ENCODE peak calls at places on chromosomes 3 and 15, in six cellular contexts. H is ovary; U is gastrocnemius medialis; F is neural progenitor cell; T is CD8-positive, alpha-beta T cell; X is AG04450. K is an unnamed sample.

GRCh38 chr3:77524467-77524866 is 484.6 kb downstream of the ROBO2 start:
- DNase-seq in X (no peak), F (peak), H (no peak), U (no peak), T (no peak), K (no peak)

GRCh38 chr3:185330644-185331043 is 32.3 kb upstream of the MAP3K13 start:
- DNase-seq in H (no peak), U (no peak), X (no peak), F (no peak), T (no peak), K (no peak)

GRCh38 chr3:71723452-71724170 is 1.6 kb downstream of the EIF4E3 start:
- DNase-seq in H (no peak), X (no peak), U (no peak), F (no peak), T (peak), K (no peak)

GRCh38 chr3:105195260-105195659 is 171.4 kb upstream of the ALCAM start:
- DNase-seq in X (no peak), T (no peak), F (no peak), U (no peak), H (no peak), K (peak)

GRCh38 chr3:46873521-46873920 is 4.0 kb upstream of the PTH1R start:
- DNase-seq in H (no peak), T (no peak), U (no peak), X (no peak), F (no peak), K (no peak)

GRCh38 chr3:45593708-45594601 is 596 bp upstream of the LIMD1 start:
- DNase-seq in F (peak), U (peak), T (peak), H (peak), X (no peak), K (no peak)

GRCh38 chr3:16883726-16884083 is 1.1 kb upstream of the PLCL2 start:
- DNase-seq in F (no peak), T (no peak), U (no peak), H (no peak), X (no peak), K (no peak)

GRCh38 chr15:97009036-97009555 is 678.6 kb downstream of the NR2F2 start:
- DNase-seq in X (no peak), T (no peak), F (no peak), U (no peak), H (no peak), K (no peak)

GRCh38 chr15:66412213-66412612 is 25.5 kb downstream of the MAP2K1 start:
- DNase-seq in X (no peak), T (no peak), U (no peak), H (no peak), F (no peak), K (no peak)

GRCh38 chr3:103184772-103185171 is 750.0 kb downstream of the ZPLD1 start:
- DNase-seq in H (no peak), X (no peak), U (no peak), T (no peak), F (no peak), K (no peak)

GRCh38 chr3:139020868-139021234 is at the start of gene PRR23B:
- DNase-seq in F (no peak), U (no peak), H (no peak), X (no peak), T (no peak), K (no peak)

GRCh38 chr3:182980204-182981037 is at the start of gene DCUN1D1:
- DNase-seq in F (peak), U (peak), H (peak), T (peak), X (peak), K (peak)

GRCh38 chr15:45943255-45943654 is 308.4 kb downstream of the SQOR start:
- DNase-seq in H (no peak), U (no peak), X (no peak), T (no peak), F (peak), K (no peak)

GRCh38 chr15:100123611-100124010 is 218.2 kb downstream of the ADAMTS17 start:
- DNase-seq in T (no peak), U (no peak), X (no peak), F (no peak), H (peak), K (no peak)

GRCh38 chr3:98972155-98972554 is 70.7 kb upstream of the DCBLD2 start:
- DNase-seq in T (no peak), U (no peak), H (no peak), X (peak), F (no peak), K (peak)

GRCh38 chr3:72447059-72447946 is 400.9 kb downstream of the SHQ1 start:
- DNase-seq in H (peak), U (peak), X (peak), F (peak), T (peak), K (peak)

GRCh38 chr15:53910236-53910849 is 67.9 kb upstream of the UNC13C start:
- DNase-seq in U (no peak), T (no peak), X (no peak), H (no peak), F (no peak), K (no peak)

GRCh38 chr15:31304736-31305365 is 21.8 kb upstream of the KLF13 start:
- DNase-seq in H (no peak), F (no peak), X (no peak), U (no peak), T (no peak), K (no peak)

GRCh38 chr15:63365004-63365555 is 16.6 kb downstream of the CA12 start:
- DNase-seq in T (no peak), X (no peak), U (no peak), H (no peak), F (no peak), K (no peak)

GRCh38 chr15:66233487-66234415 is 19.8 kb downstream of the MEGF11 start:
- DNase-seq in U (no peak), T (no peak), F (peak), X (no peak), H (no peak), K (no peak)

GRCh38 chr3:169250000-169250399 is 413.5 kb downstream of the MECOM start:
- DNase-seq in F (peak), U (no peak), H (no peak), T (no peak), X (no peak), K (no peak)

GRCh38 chr3:110178965-110179364 is 841.6 kb upstream of the DPPA4 start:
- DNase-seq in U (no peak), H (peak), T (no peak), F (peak), X (no peak), K (no peak)

GRCh38 chr3:11605398-11605797 is 38.3 kb downstream of the VGLL4 start:
- DNase-seq in U (no peak), X (no peak), T (no peak), H (no peak), F (no peak), K (no peak)

GRCh38 chr15:85282504-85283115 is 97.8 kb upstream of the AKAP13 start:
- DNase-seq in U (no peak), X (peak), H (no peak), F (no peak), T (no peak), K (peak)

GRCh38 chr3:147218976-147219375 is 187.4 kb downstream of the ZIC4 start:
- DNase-seq in F (peak), X (no peak), U (no peak), T (no peak), H (no peak), K (peak)

GRCh38 chr3:11200679-11200952 is 46.3 kb downstream of the HRH1 start:
- DNase-seq in X (no peak), F (no peak), U (no peak), H (no peak), T (no peak), K (no peak)

DNA sequence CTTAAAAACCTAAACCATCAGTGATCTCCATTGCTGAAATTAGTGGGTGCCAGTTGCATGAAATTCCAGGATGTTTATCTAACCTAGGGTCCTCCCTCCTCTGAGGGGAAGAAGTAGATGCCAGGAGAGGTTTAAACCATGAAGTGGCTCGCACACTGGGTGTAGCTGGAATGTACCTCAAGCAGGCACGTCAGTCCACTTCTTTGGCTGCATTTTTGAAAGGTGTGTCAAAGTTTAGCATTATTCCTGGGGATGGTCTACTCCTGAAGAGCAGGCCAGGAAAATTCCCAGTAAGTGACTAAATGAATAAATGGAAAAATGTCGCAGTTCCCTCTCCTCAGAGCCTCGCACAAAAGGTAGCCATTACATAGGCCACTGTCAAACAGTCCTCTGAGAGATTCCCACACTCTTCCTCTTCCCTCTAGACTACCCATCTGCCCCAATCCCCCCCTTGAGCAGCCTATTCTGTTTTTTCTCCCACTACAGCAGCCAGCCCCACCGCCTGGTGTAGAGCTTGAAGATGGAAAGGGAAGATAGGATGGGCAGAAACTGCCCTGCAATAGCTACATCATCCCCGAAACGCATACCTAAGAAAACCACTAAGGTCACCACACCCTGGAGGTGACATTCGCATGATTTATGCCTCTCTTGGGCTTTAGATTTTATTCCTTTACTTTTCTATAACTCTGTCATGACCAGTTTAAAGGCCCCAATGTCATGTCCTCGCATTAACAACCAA is 663 bp upstream of the TMOD3 start:
- DNase-seq in F (no peak), H (no peak), X (no peak), U (no peak), T (no peak), K (no peak)
- H3K4me3 ChIP-seq in F (no peak), H (no peak), X (no peak), U (peak), T (no peak), K (no peak)

DNA sequence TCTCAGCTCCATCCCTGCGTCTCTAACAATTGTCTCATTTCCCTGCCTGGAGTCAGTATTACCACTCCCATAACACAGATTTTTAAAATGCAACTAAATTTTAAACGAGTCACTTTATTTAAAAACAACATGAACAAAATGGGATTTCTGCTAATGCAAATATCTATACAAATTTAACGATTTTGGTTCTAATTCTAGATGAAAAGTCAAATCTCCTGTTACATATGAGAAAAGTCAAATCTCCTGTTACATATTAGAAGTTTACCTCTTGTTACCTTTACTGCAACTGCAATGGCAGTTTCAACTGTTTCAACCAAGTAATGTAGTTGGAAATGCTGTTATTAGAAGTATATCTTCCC is 578 bp upstream of the RPL39L start:
- DNase-seq in F (no peak), T (no peak), H (no peak), X (no peak), U (no peak), K (no peak)
- H3K4me3 ChIP-seq in F (peak), T (peak), H (peak), X (peak), U (peak), K (peak)

GRCh38 chr15:51093488-51093864 is 1.2 kb downstream of the TNFAIP8L3 start:
- DNase-seq in U (no peak), F (no peak), H (peak), T (no peak), X (no peak), K (no peak)
- H3K4me3 ChIP-seq in U (peak), F (peak), H (peak), T (no peak), X (no peak), K (peak)

DNA sequence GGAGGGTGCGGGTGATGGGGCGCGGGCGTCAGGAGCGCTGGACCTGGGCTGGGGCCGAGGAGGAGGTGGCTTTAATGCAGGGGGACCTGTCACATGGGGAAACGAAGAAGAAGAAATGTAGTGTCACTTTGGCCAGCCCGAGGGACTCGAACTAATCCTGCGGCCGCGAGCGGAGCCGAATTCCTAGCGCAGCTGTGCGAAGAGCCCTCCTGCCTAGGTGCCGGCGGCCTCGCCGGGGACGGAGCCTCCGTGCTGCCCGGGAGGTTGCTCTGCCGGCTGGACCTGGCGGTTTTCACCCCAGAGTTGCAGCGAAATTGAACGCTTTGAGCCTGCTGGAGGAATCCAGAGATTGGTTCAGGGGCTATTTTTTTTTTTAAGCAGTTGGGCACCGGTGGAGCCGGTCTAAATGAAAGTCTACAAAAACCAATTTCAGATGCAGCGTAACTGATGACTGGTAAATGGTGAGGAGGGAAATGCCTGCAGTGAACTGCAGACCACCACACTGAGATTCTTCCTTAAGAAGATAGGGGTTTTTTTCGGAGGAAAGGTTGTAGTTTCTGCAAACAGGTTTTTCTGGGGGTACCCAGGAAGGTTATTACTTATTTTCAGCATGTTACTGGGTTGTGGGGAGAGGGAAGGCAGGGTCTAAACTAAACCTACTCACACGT is 674 bp downstream of the TMEM108 start:
- DNase-seq in F (peak), X (no peak), H (no peak), T (no peak), U (no peak), K (no peak)
- H3K4me3 ChIP-seq in F (peak), X (peak), H (peak), T (no peak), U (peak), K (peak)

DNA sequence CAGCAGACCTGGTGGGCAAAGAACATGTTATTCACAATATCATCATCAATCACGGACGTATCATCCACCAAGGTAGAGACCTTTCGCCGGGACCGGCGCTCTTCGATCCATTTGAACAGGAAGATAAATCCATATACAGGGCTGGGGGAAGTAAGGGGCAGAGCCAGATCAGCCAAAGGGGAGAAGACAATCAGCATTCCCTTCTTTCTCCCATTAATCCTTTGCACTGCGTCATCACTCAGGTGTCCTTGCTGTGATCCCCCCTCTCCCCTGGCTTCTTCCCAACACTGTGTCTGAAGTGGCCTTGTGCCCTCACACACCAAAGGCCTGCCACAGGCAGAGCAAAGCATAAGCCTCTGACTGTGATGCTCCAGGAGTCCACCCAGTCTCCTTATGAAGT is 36.4 kb downstream of the SEMA3G start:
- DNase-seq in F (no peak), H (no peak), U (no peak), T (no peak), X (no peak), K (no peak)
- H3K4me3 ChIP-seq in F (peak), H (no peak), U (peak), T (no peak), X (peak), K (peak)

DNA sequence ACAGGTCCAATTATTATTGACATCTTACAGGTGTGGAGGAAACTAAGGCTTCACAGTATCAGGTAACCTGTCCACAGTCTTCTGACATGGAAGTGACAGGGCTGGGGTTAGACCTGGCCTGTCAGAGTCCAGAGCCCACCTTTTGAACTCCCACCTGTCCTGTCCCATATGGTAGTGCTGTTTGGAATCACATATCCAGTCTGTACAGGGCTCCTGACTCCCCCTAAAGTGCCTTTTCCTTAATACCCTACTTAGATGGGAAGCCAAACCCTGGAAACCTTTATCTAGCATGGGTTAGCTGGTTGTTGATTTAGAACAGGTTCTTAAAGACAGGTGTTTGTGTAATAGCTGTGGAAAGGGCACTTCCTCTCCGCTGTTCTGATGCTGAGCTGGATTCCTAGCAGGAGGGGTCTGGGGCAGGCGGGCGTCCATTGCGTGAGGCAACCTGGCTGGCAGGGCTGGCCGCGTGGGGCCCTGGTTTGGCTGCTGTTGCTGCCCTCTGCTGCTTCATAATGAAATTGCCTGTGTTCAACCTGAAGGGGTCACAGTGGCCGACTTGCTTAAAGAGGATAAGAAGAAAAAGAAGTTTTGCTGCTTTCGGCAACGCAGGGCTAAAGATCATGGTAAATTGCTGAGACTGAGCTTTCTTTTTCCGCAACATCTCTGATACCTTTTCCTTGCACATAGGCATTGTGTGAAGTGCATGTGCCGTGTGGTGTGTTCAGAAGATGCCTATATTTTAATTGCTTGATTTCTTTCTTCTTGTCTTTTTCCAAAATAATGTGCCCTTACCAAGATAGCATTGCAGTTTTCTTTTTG is 136.2 kb downstream of the CHDH start:
- DNase-seq in T (peak), H (peak), U (peak), F (peak), X (peak), K (peak)
- H3K4me3 ChIP-seq in T (no peak), H (no peak), U (no peak), F (no peak), X (no peak), K (no peak)

DNA sequence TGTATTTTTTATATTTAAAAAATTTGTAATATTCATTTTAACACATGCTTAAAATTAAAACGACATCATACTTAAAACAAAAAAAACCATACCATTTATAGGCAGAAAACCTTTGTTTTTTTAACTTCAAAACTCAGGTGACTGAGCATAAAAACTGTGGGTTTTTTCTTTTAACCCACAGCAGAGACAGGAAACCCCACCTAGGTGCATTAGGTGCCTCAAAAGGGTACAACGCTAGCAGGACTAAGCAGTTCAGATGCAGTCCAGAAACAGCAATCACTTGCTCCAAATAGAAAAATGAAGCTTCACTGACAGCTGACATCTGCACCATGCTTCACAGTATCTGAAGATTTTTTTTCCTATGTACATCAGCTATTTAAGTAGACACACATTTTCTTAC is 52.3 kb downstream of the GLB1 start:
- DNase-seq in X (no peak), H (no peak), F (no peak), T (peak), U (no peak), K (no peak)
- H3K4me3 ChIP-seq in X (no peak), H (no peak), F (no peak), T (no peak), U (no peak), K (no peak)